ENCODE peak calls at places on chromosome 7, in eight cellular contexts. O is prostate gland, X is mammary epithelial cell, C is uterus, U is heart right ventricle, N is A549, D is hepatocyte, I is sigmoid colon. Z is an unnamed sample.

GRCh38 chr7:156612930-156613329 is 27.6 kb upstream of the RNF32 start:
- DNase-seq in O (no peak), X (no peak), C (no peak), U (no peak), N (no peak), D (no peak), I (no peak), Z (no peak)

GRCh38 chr7:102897856-102898531 is 14.8 kb upstream of the LRRC17 start:
- DNase-seq in O (no peak), X (no peak), C (no peak), U (no peak), N (no peak), D (no peak), I (no peak), Z (no peak)

GRCh38 chr7:73341877-73342276 is 13.9 kb downstream of the FKBP6 start:
- DNase-seq in O (no peak), X (peak; percentile 62), C (no peak), U (no peak), N (peak; percentile 63), D (peak; percentile 64), I (no peak), Z (no peak)

GRCh38 chr7:64174941-64175340 is 32.1 kb upstream of the ZNF735 start:
- DNase-seq in O (no peak), X (no peak), C (no peak), U (no peak), N (no peak), D (no peak), I (no peak), Z (no peak)

GRCh38 chr7:471191-471865 is 48.3 kb downstream of the PDGFA start:
- DNase-seq in O (no peak), X (no peak), C (no peak), U (no peak), N (no peak), D (no peak), I (no peak), Z (no peak)

GRCh38 chr7:77570330-77571011 is 33.4 kb downstream of the PTPN12 start:
- DNase-seq in O (no peak), X (peak; percentile 57), C (no peak), U (no peak), N (no peak), D (no peak), I (no peak), Z (no peak)

GRCh38 chr7:82194011-82194410 is 249.6 kb downstream of the CACNA2D1 start:
- DNase-seq in O (no peak), X (peak; percentile 73), C (no peak), U (no peak), N (no peak), D (no peak), I (no peak), Z (no peak)

GRCh38 chr7:113113912-113114311 is 4.4 kb downstream of the SMIM30 start:
- DNase-seq in O (no peak), X (no peak), C (no peak), U (no peak), N (no peak), D (no peak), I (no peak), Z (no peak)

GRCh38 chr7:143485500-143485899 is 7.8 kb downstream of the TAS2R41 start:
- DNase-seq in O (no peak), X (no peak), C (no peak), U (no peak), N (no peak), D (no peak), I (no peak), Z (no peak)

GRCh38 chr7:12103948-12104347 is 107.1 kb upstream of the TMEM106B start:
- DNase-seq in O (no peak), X (no peak), C (no peak), U (no peak), N (no peak), D (no peak), I (no peak), Z (no peak)

GRCh38 chr7:47407821-47408674 is 173.9 kb downstream of the TNS3 start:
- DNase-seq in O (no peak), X (no peak), C (no peak), U (no peak), N (no peak), D (no peak), I (peak; percentile 62), Z (no peak)

GRCh38 chr7:142868188-142868811 is 13.4 kb downstream of the EPHB6 start:
- DNase-seq in O (no peak), X (no peak), C (no peak), U (no peak), N (no peak), D (no peak), I (no peak), Z (no peak)

GRCh38 chr7:141649137-141649864 is 52.7 kb downstream of the DENND11 start:
- DNase-seq in O (no peak), X (no peak), C (no peak), U (no peak), N (no peak), D (no peak), I (no peak), Z (no peak)

GRCh38 chr7:1526271-1526754 is 4.2 kb upstream of the MAFK start:
- DNase-seq in O (no peak), X (no peak), C (no peak), U (no peak), N (no peak), D (no peak), I (no peak), Z (no peak)

GRCh38 chr7:41448104-41448503 is 254.8 kb downstream of the INHBA start:
- DNase-seq in O (no peak), X (no peak), C (no peak), U (no peak), N (no peak), D (no peak), I (no peak), Z (no peak)

GRCh38 chr7:144830811-144831210 is 5.0 kb downstream of the TPK1 start:
- DNase-seq in O (no peak), X (no peak), C (no peak), U (no peak), N (no peak), D (peak; percentile 8), I (no peak), Z (no peak)

GRCh38 chr7:43785425-43785824 is 26.9 kb downstream of the BLVRA start:
- DNase-seq in O (no peak), X (peak; percentile 84), C (peak; percentile 78), U (no peak), N (no peak), D (peak; percentile 76), I (peak; percentile 90), Z (no peak)

GRCh38 chr7:148501707-148502139 is 88.8 kb upstream of the C7orf33 start:
- DNase-seq in O (peak; percentile 11), X (no peak), C (no peak), U (no peak), N (no peak), D (peak; percentile 54), I (no peak), Z (peak; percentile 4)

GRCh38 chr7:95469850-95470249 is 15.9 kb upstream of the ASB4 start:
- DNase-seq in O (no peak), X (no peak), C (no peak), U (no peak), N (no peak), D (peak; percentile 10), I (no peak), Z (no peak)

GRCh38 chr7:33547880-33548279 is 357.5 kb upstream of the BMPER start:
- DNase-seq in O (no peak), X (no peak), C (no peak), U (no peak), N (no peak), D (no peak), I (no peak), Z (no peak)

GRCh38 chr7:132576723-132577089 is 436 bp upstream of the PLXNA4 start:
- DNase-seq in O (no peak), X (no peak), C (no peak), U (no peak), N (no peak), D (peak; percentile 23), I (no peak), Z (no peak)
- H3K4me3 ChIP-seq in O (peak overlapping the region; percentile 30), X (no peak overlapping the region), C (peak overlapping the region; percentile 47), U (peak overlapping the region; percentile 60), N (peak overlapping the region; percentile 47), D (peak overlapping the region; percentile 55), I (peak overlapping the region; percentile 59), Z (peak overlapping the region; percentile 58)

DNA sequence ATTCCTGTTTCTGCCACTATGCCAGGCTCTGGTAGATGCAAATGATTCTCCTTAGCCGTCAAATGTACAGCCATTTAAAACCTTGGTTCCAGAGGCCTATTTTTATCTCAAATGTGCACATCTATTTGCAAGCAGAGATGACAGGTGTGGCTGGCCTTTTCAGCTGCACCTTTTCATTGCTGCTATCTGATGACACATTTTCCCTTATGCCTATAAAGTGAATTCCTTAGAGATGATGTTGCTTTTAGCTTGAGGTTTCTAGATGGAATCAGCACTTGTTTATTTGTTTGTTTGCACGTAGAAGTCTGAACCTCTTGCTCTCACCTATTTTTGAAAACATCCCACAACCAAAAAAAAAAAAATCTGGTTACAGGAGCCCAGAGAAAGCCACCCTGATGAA is 205.8 kb upstream of the IGFBP3 start:
- DNase-seq in O (no peak), X (peak; percentile 36), C (no peak), U (no peak), N (no peak), D (no peak), I (no peak), Z (no peak)
- H3K27ac ChIP-seq in O (no peak overlapping the region), X (no peak overlapping the region), C (no peak overlapping the region), U (no peak overlapping the region), N (no peak overlapping the region), D (no peak overlapping the region), I (no peak overlapping the region), Z (no peak overlapping the region)

DNA sequence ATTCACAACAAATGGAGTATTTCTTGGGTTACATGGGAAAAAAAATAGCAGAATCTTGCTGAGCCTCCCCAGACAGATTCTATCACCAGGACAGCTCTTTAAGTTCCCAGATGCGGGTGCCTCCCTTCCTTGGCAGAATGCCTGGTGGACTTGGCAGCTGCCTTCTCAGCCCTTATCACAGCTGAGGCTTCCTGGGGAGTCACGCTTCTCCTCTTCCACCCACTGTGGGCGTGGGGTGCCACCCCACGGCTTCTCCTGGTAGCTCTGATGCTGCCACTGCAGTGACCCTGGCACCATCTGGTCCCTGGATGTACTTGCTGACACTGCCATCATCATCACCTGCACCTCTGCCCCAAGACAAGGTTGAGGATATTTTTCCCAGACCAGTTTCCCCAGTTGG is 16.2 kb upstream of the NME8 start:
- DNase-seq in O (peak; percentile 25), X (no peak), C (peak; percentile 65), U (peak; percentile 71), N (peak; percentile 8), D (peak; percentile 73), I (peak; percentile 82), Z (peak; percentile 69)
- TF ChIP-seq CTCF in O (peak; percentile 28), X (no peak), C (peak; percentile 37), U (peak; percentile 58), N (peak; percentile 41), D (peak; percentile 30), I (peak; percentile 11), Z (peak; percentile 59)

DNA sequence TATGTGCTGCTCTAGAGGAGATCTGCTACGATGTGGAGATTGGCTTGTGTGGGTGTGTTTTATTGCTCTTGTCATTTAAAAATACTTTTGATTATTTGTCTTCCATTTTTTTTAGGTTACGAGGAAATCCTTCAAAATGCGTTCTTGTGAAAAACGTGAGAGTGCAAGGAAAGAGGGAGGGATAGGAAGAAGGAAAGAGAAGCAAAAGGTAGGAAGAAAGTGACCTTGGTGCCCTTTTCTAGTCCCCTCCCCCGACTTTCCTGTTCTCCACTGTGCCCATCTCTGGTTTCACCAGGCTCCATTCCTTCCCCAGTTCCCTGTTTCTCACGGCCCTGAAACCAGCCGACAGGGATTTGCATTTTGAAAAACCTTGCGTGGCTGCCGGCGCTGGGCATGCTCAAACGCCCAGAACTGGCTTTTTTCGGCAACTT is 511 bp upstream of the GNAI1 start:
- DNase-seq in O (peak; percentile 74), X (no peak), C (no peak), U (peak; percentile 61), N (no peak), D (no peak), I (no peak), Z (peak; percentile 74)
- H3K4me3 ChIP-seq in O (peak overlapping the region; percentile 85), X (peak overlapping the region; percentile 93), C (peak overlapping the region; percentile 78), U (peak overlapping the region; percentile 80), N (peak overlapping the region; percentile 82), D (peak overlapping the region; percentile 40), I (peak overlapping the region; percentile 90), Z (peak overlapping the region; percentile 93)

Z was measured in dorsolateral prefrontal cortex.